ENCODE peak calls at places on chromosome 17, in six cellular contexts. Z is hepatic stellate cell, K is progenitor cell of endocrine pancreas, R is T-helper 17 cell, N is activated T-cell treated with anti-CD3 and anti-CD28 coated beads for 1 hour, D is psoas muscle. H is an unnamed sample.

GRCh38 chr17:55134486-55135157 is 130.1 kb upstream of the HLF start:
- DNase-seq in N (no peak), R (no peak), Z (no peak), K (no peak), D (no peak), H (no peak)

GRCh38 chr17:67139784-67140665 is 95.7 kb downstream of the CACNG1 start:
- DNase-seq in K (no peak), Z (no peak), R (no peak), N (no peak), D (no peak), H (no peak)

GRCh38 chr17:50331085-50331791 is 14.7 kb upstream of the XYLT2 start:
- DNase-seq in K (no peak), Z (no peak), N (no peak), R (no peak), D (no peak), H (no peak)

GRCh38 chr17:61203765-61204164 is 195.9 kb upstream of the TBX2 start:
- DNase-seq in Z (no peak), K (no peak), D (no peak), N (no peak), R (no peak), H (no peak)

GRCh38 chr17:66397486-66397885 is 95.1 kb downstream of the PRKCA start:
- DNase-seq in N (no peak), R (no peak), Z (no peak), D (no peak), K (no peak), H (no peak)

GRCh38 chr17:32495347-32496253 is 8.8 kb downstream of the CDK5R1 start:
- DNase-seq in N (no peak), Z (peak), K (no peak), R (no peak), D (peak), H (no peak)

GRCh38 chr17:76378548-76379274 is 5.7 kb upstream of the SPHK1 start:
- DNase-seq in R (no peak), D (no peak), K (no peak), Z (no peak), N (no peak), H (no peak)

GRCh38 chr17:73591278-73592078 is 52.8 kb downstream of the SDK2 start:
- DNase-seq in Z (no peak), D (no peak), R (no peak), N (peak), K (no peak), H (peak)

GRCh38 chr17:692116-692515 is 22.5 kb downstream of the VPS53 start:
- DNase-seq in Z (no peak), N (no peak), D (no peak), R (no peak), K (no peak), H (no peak)

GRCh38 chr17:82848022-82848592 is 8.3 kb upstream of the ZNF750 start:
- DNase-seq in D (peak), K (no peak), N (no peak), R (no peak), Z (no peak), H (peak)

GRCh38 chr17:73689596-73690275 is 45.5 kb upstream of the SDK2 start:
- DNase-seq in R (no peak), Z (no peak), D (no peak), N (no peak), K (no peak), H (no peak)

GRCh38 chr17:385195-385835 is 32.7 kb upstream of the RPH3AL start:
- DNase-seq in D (peak), N (no peak), K (peak), Z (no peak), R (no peak), H (no peak)

GRCh38 chr17:29433551-29433950 is 43.4 kb downstream of the TAOK1 start:
- DNase-seq in R (no peak), Z (no peak), D (peak), K (no peak), N (no peak), H (no peak)

GRCh38 chr17:3924421-3925350 is 8.4 kb upstream of the P2RX1 start:
- DNase-seq in K (no peak), Z (no peak), D (no peak), N (no peak), R (no peak), H (no peak)

GRCh38 chr17:17935321-17936271 is 36.6 kb downstream of the TOM1L2 start:
- DNase-seq in Z (peak), N (no peak), K (no peak), R (no peak), D (peak), H (no peak)

GRCh38 chr17:82754297-82755208 is 2.7 kb downstream of the TBCD start:
- DNase-seq in D (no peak), Z (no peak), N (no peak), R (no peak), K (no peak), H (no peak)

GRCh38 chr17:58329035-58329807 is 626 bp upstream of the TSPOAP1 start:
- DNase-seq in D (no peak), Z (no peak), R (peak), K (no peak), N (peak), H (peak)

GRCh38 chr17:47837401-47838039 is 3.6 kb downstream of the SCRN2 start:
- DNase-seq in R (no peak), K (no peak), Z (no peak), D (no peak), N (no peak), H (no peak)

GRCh38 chr17:79971651-79972050 is 64.0 kb downstream of the TBC1D16 start:
- DNase-seq in R (no peak), Z (no peak), K (no peak), D (no peak), N (no peak), H (no peak)

GRCh38 chr17:69326302-69327059 is 452 bp downstream of the ABCA5 start:
- DNase-seq in N (no peak), R (no peak), D (no peak), Z (peak), K (no peak), H (no peak)

GRCh38 chr17:3687949-3688614 is 7.9 kb downstream of the P2RX5 start:
- DNase-seq in Z (peak), R (no peak), K (no peak), N (no peak), D (no peak), H (no peak)

GRCh38 chr17:66275651-66276050 is 26.8 kb upstream of the PRKCA start:
- DNase-seq in Z (peak), K (no peak), R (no peak), D (no peak), N (no peak), H (peak)

GRCh38 chr17:61294777-61295176 is 104.9 kb upstream of the TBX2 start:
- DNase-seq in D (no peak), R (no peak), N (no peak), Z (peak), K (no peak), H (no peak)

GRCh38 chr17:67474081-67474661 is 97.1 kb downstream of the PITPNC1 start:
- DNase-seq in R (no peak), N (no peak), D (no peak), K (no peak), Z (no peak), H (no peak)

GRCh38 chr17:82216301-82217119 is 3.9 kb upstream of the CCDC57 start:
- DNase-seq in R (peak), K (no peak), D (peak), N (no peak), Z (peak), H (peak)

H was measured in T-helper 1 cell.